ENCODE peak calls at places on chromosomes 7 and 10, in ten cellular contexts. P is H1, C is psoas muscle, B is SK-N-SH, Z is tibial artery, A is fibroblast of the aortic adventitia, S is heart left ventricle, I is GM12865, G is right atrium auricular region, R is GM20000. T is an unnamed sample.
A peak's percentile ranks its signal among the peaks of the same experiment; 100 is the strongest.

GRCh38 chr10:30827531-30828120 is 198.1 kb upstream of the LYZL2 start:
- DNase-seq in B (no peak), C (no peak), P (no peak), A (peak; percentile 62), I (no peak), S (peak; percentile 46), Z (peak; percentile 56), R (no peak), G (no peak), T (no peak)

GRCh38 chr7:142153400-142153799 is 41.9 kb downstream of the MGAM2 start:
- DNase-seq in B (peak; percentile 16), P (no peak), C (no peak), G (no peak), Z (no peak), S (no peak), A (no peak), I (peak; percentile 30), R (no peak), T (peak; percentile 21)

GRCh38 chr10:15805395-15806058 is 54.8 kb downstream of the MINDY3 start:
- DNase-seq in A (no peak), P (no peak), S (no peak), I (no peak), B (no peak), R (no peak), C (no peak), Z (no peak), G (no peak), T (no peak)

GRCh38 chr7:108330237-108330636 is 126.0 kb downstream of the NRCAM start:
- DNase-seq in B (no peak), Z (no peak), R (no peak), P (no peak), A (no peak), I (no peak), C (no peak), G (no peak), S (no peak), T (no peak)

GRCh38 chr7:149720372-149721083 is 52.9 kb downstream of the ZNF467 start:
- DNase-seq in P (no peak), Z (no peak), B (peak; percentile 78), I (peak; percentile 31), C (peak; percentile 96), S (peak; percentile 93), R (peak; percentile 60), G (peak; percentile 80), A (no peak), T (peak; percentile 74)

GRCh38 chr10:132665946-132666732 is 119.8 kb downstream of the NKX6-2 start:
- DNase-seq in I (no peak), P (no peak), G (no peak), S (no peak), B (no peak), C (no peak), R (no peak), A (peak; percentile 90), Z (no peak), T (no peak)

GRCh38 chr10:59027975-59028640 is 148.3 kb upstream of the PHYHIPL start:
- DNase-seq in R (no peak), B (no peak), I (no peak), C (no peak), G (no peak), Z (no peak), A (peak; percentile 12), S (no peak), P (no peak), T (no peak)

GRCh38 chr7:139095194-139095659 is 14.3 kb downstream of the ZC3HAV1 start:
- DNase-seq in A (no peak), P (no peak), C (peak; percentile 54), S (no peak), Z (no peak), G (no peak), R (peak; percentile 85), I (peak; percentile 90), B (no peak), T (no peak)

GRCh38 chr10:132846631-132847415 is 60.9 kb upstream of the NKX6-2 start:
- DNase-seq in R (no peak), G (no peak), A (no peak), I (no peak), P (no peak), Z (peak; percentile 59), B (no peak), S (no peak), C (peak; percentile 34), T (no peak)

GRCh38 chr10:53537508-53537907 is 764.9 kb upstream of the MBL2 start:
- DNase-seq in S (no peak), C (no peak), G (no peak), A (no peak), P (no peak), I (no peak), Z (no peak), B (peak; percentile 28), R (no peak), T (no peak)

GRCh38 chr7:47763063-47763974 is 181.4 kb upstream of the TNS3 start:
- DNase-seq in P (no peak), S (no peak), R (no peak), I (no peak), C (no peak), Z (no peak), G (no peak), B (peak; percentile 80), A (peak; percentile 84), T (no peak)

GRCh38 chr7:74544706-74545469 is 91.2 kb downstream of the GTF2IRD1 start:
- DNase-seq in B (peak; percentile 77), S (no peak), C (no peak), I (peak; percentile 72), P (peak; percentile 67), A (peak; percentile 33), R (no peak), G (no peak), Z (no peak), T (peak; percentile 51)

GRCh38 chr10:52997007-52997406 is 224.4 kb upstream of the MBL2 start:
- DNase-seq in A (no peak), P (no peak), B (no peak), C (no peak), G (no peak), S (no peak), I (no peak), R (no peak), Z (no peak), T (no peak)

GRCh38 chr10:54396004-54396403 is 405.0 kb downstream of the PCDH15 start:
- DNase-seq in P (no peak), I (no peak), C (no peak), Z (no peak), A (no peak), B (no peak), S (no peak), R (no peak), G (no peak), T (no peak)

GRCh38 chr10:123663522-123663921 is 2.6 kb upstream of the GPR26 start:
- DNase-seq in G (no peak), B (no peak), Z (no peak), I (no peak), R (no peak), S (no peak), P (no peak), A (no peak), C (no peak), T (no peak)

GRCh38 chr7:65840446-65840845 is 32.4 kb upstream of the VKORC1L1 start:
- DNase-seq in R (peak; percentile 56), Z (no peak), I (peak; percentile 9), B (no peak), G (no peak), S (no peak), C (no peak), P (no peak), A (no peak), T (no peak)

GRCh38 chr7:28107960-28108359 is 72.6 kb downstream of the JAZF1 start:
- DNase-seq in S (no peak), G (no peak), R (no peak), I (no peak), Z (no peak), C (peak; percentile 53), A (peak; percentile 43), P (no peak), B (no peak), T (no peak)

GRCh38 chr10:71319800-71320392 is 837 bp downstream of the SLC29A3 start:
- DNase-seq in B (no peak), G (no peak), R (no peak), C (no peak), A (no peak), P (no peak), Z (no peak), S (no peak), I (no peak), T (no peak)
- TF ChIP-seq CTCF in B (no peak), G (no peak), R (no peak), C (peak; percentile 2), A (no peak), P (no peak), Z (no peak), S (no peak), I (no peak), T (no peak)

GRCh38 chr7:83937930-83938329 is 256.7 kb downstream of the SEMA3A start:
- DNase-seq in S (no peak), A (no peak), P (no peak), R (no peak), C (no peak), G (no peak), Z (no peak), B (no peak), I (no peak), T (no peak)

GRCh38 chr7:83931968-83932367 is 262.6 kb downstream of the SEMA3A start:
- DNase-seq in S (no peak), G (no peak), P (no peak), R (no peak), B (no peak), A (no peak), I (no peak), Z (no peak), C (no peak), T (no peak)

GRCh38 chr7:83930262-83930661 is 264.3 kb downstream of the SEMA3A start:
- DNase-seq in C (no peak), A (no peak), Z (no peak), B (no peak), I (no peak), G (no peak), R (no peak), S (no peak), P (no peak), T (no peak)

GRCh38 chr7:83936056-83936703 is 258.4 kb downstream of the SEMA3A start:
- DNase-seq in A (peak; percentile 88), Z (peak; percentile 59), C (peak; percentile 54), R (peak; percentile 25), I (peak; percentile 78), G (no peak), B (peak; percentile 57), S (peak; percentile 42), P (peak; percentile 66), T (peak; percentile 59)

GRCh38 chr7:83934118-83934734 is 260.4 kb downstream of the SEMA3A start:
- DNase-seq in A (peak; percentile 25), B (no peak), Z (no peak), P (no peak), R (no peak), G (no peak), C (no peak), S (no peak), I (no peak), T (no peak)
- TF ChIP-seq CTCF in A (peak; percentile 36), B (peak; percentile 59), Z (no peak), P (no peak), R (no peak), G (no peak), C (no peak), S (peak; percentile 22), I (peak; percentile 8), T (peak; percentile 46)

GRCh38 chr7:128031901-128032604 is 816 bp upstream of the LRRC4 start:
- DNase-seq in Z (no peak), R (peak; percentile 85), P (peak; percentile 67), B (peak; percentile 92), G (no peak), A (peak; percentile 87), C (peak; percentile 68), S (peak; percentile 61), I (peak; percentile 48), T (peak; percentile 79)
- TF ChIP-seq CTCF in Z (no peak), R (no peak), P (no peak), B (peak; percentile 44), G (peak; percentile 8), A (peak; percentile 36), C (peak; percentile 39), S (no peak), I (no peak), T (peak; percentile 18)

GRCh38 chr7:4765776-4766490 is 9.5 kb upstream of the AP5Z1 start:
- DNase-seq in R (no peak), C (no peak), I (no peak), A (no peak), B (no peak), Z (no peak), S (no peak), P (peak; percentile 74), G (no peak), T (no peak)
- TF ChIP-seq CTCF in R (no peak), C (peak; percentile 13), I (no peak), A (peak; percentile 37), B (peak; percentile 22), Z (no peak), S (peak; percentile 16), P (peak; percentile 60), G (no peak), T (no peak)